ENCODE peak calls at places on chromosomes 6 and 20, in ten cellular contexts. One of them, this sample, is unnamed. For H3K27me3, the result is how much of the 10 kb centered on the place peaks cover.

GRCh38 chr6:37283268-37283667 is 25.3 kb upstream of the TMEM217 start:
- DNase-seq in hepatocyte: no peak
- DNase-seq in dorsolateral prefrontal cortex: no peak
- DNase-seq in trophoblast cell: no peak
- DNase-seq in ovary: no peak
- DNase-seq in MM.1S: no peak
- DNase-seq in mesendoderm: no peak
- DNase-seq in keratinocyte: no peak
- DNase-seq in gastrocnemius medialis: no peak
- DNase-seq in AG04450: no peak
- DNase-seq in this sample: no peak

GRCh38 chr6:163780993-163781392 is 366.5 kb downstream of the QKI start:
- DNase-seq in hepatocyte: peak
- DNase-seq in dorsolateral prefrontal cortex: no peak
- DNase-seq in trophoblast cell: no peak
- DNase-seq in ovary: no peak
- DNase-seq in MM.1S: no peak
- DNase-seq in mesendoderm: no peak
- DNase-seq in keratinocyte: no peak
- DNase-seq in gastrocnemius medialis: peak
- DNase-seq in AG04450: no peak
- DNase-seq in this sample: no peak

GRCh38 chr20:4999788-5000187 is 1.5 kb downstream of the SLC23A2 start:
- DNase-seq in hepatocyte: no peak
- DNase-seq in dorsolateral prefrontal cortex: no peak
- DNase-seq in trophoblast cell: no peak
- DNase-seq in ovary: no peak
- DNase-seq in MM.1S: peak
- DNase-seq in mesendoderm: no peak
- DNase-seq in keratinocyte: no peak
- DNase-seq in gastrocnemius medialis: no peak
- DNase-seq in AG04450: no peak
- DNase-seq in this sample: no peak

GRCh38 chr6:118536478-118536877 is 11.6 kb upstream of the PLN start:
- DNase-seq in hepatocyte: no peak
- DNase-seq in dorsolateral prefrontal cortex: no peak
- DNase-seq in trophoblast cell: no peak
- DNase-seq in ovary: no peak
- DNase-seq in MM.1S: no peak
- DNase-seq in mesendoderm: no peak
- DNase-seq in keratinocyte: no peak
- DNase-seq in gastrocnemius medialis: no peak
- DNase-seq in AG04450: no peak
- DNase-seq in this sample: no peak

GRCh38 chr6:13404115-13404891 is 76.0 kb upstream of the TBC1D7 start:
- DNase-seq in hepatocyte: no peak
- DNase-seq in dorsolateral prefrontal cortex: no peak
- DNase-seq in trophoblast cell: no peak
- DNase-seq in ovary: no peak
- DNase-seq in MM.1S: no peak
- DNase-seq in mesendoderm: no peak
- DNase-seq in keratinocyte: no peak
- DNase-seq in gastrocnemius medialis: no peak
- DNase-seq in AG04450: no peak
- DNase-seq in this sample: no peak

GRCh38 chr6:134689676-134690447 is 260.0 kb downstream of the ALDH8A1 start:
- DNase-seq in hepatocyte: no peak
- DNase-seq in dorsolateral prefrontal cortex: peak
- DNase-seq in trophoblast cell: no peak
- DNase-seq in ovary: no peak
- DNase-seq in MM.1S: no peak
- DNase-seq in mesendoderm: no peak
- DNase-seq in keratinocyte: no peak
- DNase-seq in gastrocnemius medialis: peak
- DNase-seq in AG04450: no peak
- DNase-seq in this sample: no peak

GRCh38 chr6:149217466-149217888 is 100.0 kb upstream of the TAB2 start:
- DNase-seq in hepatocyte: no peak
- DNase-seq in dorsolateral prefrontal cortex: no peak
- DNase-seq in trophoblast cell: no peak
- DNase-seq in ovary: no peak
- DNase-seq in MM.1S: peak
- DNase-seq in mesendoderm: no peak
- DNase-seq in keratinocyte: no peak
- DNase-seq in gastrocnemius medialis: no peak
- DNase-seq in AG04450: no peak
- DNase-seq in this sample: no peak

GRCh38 chr6:163659807-163660206 is 245.3 kb downstream of the QKI start:
- DNase-seq in hepatocyte: no peak
- DNase-seq in dorsolateral prefrontal cortex: no peak
- DNase-seq in trophoblast cell: no peak
- DNase-seq in ovary: no peak
- DNase-seq in MM.1S: no peak
- DNase-seq in mesendoderm: no peak
- DNase-seq in keratinocyte: no peak
- DNase-seq in gastrocnemius medialis: no peak
- DNase-seq in AG04450: no peak
- DNase-seq in this sample: no peak

GRCh38 chr6:108210557-108210956 is 44.7 kb downstream of the NR2E1 start:
- DNase-seq in hepatocyte: no peak
- DNase-seq in dorsolateral prefrontal cortex: no peak
- DNase-seq in trophoblast cell: no peak
- DNase-seq in ovary: no peak
- DNase-seq in MM.1S: no peak
- DNase-seq in mesendoderm: no peak
- DNase-seq in keratinocyte: no peak
- DNase-seq in gastrocnemius medialis: no peak
- DNase-seq in AG04450: no peak
- DNase-seq in this sample: no peak

GRCh38 chr6:140434761-140435160 is 1060.3 kb upstream of the CITED2 start:
- DNase-seq in hepatocyte: no peak
- DNase-seq in dorsolateral prefrontal cortex: no peak
- DNase-seq in trophoblast cell: no peak
- DNase-seq in ovary: no peak
- DNase-seq in MM.1S: no peak
- DNase-seq in mesendoderm: no peak
- DNase-seq in keratinocyte: peak
- DNase-seq in gastrocnemius medialis: no peak
- DNase-seq in AG04450: no peak
- DNase-seq in this sample: no peak

GRCh38 chr20:45390931-45391330 is 12.8 kb upstream of the TP53TG5 start:
- DNase-seq in hepatocyte: no peak
- DNase-seq in dorsolateral prefrontal cortex: no peak
- DNase-seq in trophoblast cell: no peak
- DNase-seq in ovary: no peak
- DNase-seq in MM.1S: no peak
- DNase-seq in mesendoderm: no peak
- DNase-seq in keratinocyte: no peak
- DNase-seq in gastrocnemius medialis: no peak
- DNase-seq in AG04450: no peak
- DNase-seq in this sample: no peak

GRCh38 chr20:22374066-22374465 is 210.3 kb downstream of the FOXA2 start:
- DNase-seq in hepatocyte: no peak
- DNase-seq in dorsolateral prefrontal cortex: no peak
- DNase-seq in trophoblast cell: no peak
- DNase-seq in ovary: no peak
- DNase-seq in MM.1S: no peak
- DNase-seq in mesendoderm: no peak
- DNase-seq in keratinocyte: no peak
- DNase-seq in gastrocnemius medialis: no peak
- DNase-seq in AG04450: no peak
- DNase-seq in this sample: peak
- H3K27ac ChIP-seq in hepatocyte: no peak
- H3K27ac ChIP-seq in dorsolateral prefrontal cortex: no peak
- H3K27ac ChIP-seq in trophoblast cell: no peak
- H3K27ac ChIP-seq in ovary: no peak
- H3K27ac ChIP-seq in MM.1S: no peak
- H3K27ac ChIP-seq in mesendoderm: no peak
- H3K27ac ChIP-seq in keratinocyte: peak
- H3K27ac ChIP-seq in gastrocnemius medialis: peak
- H3K27ac ChIP-seq in AG04450: no peak
- H3K27ac ChIP-seq in this sample: peak

GRCh38 chr6:42451595-42452170 is at the start of gene TRERF1:
- DNase-seq in hepatocyte: peak
- DNase-seq in dorsolateral prefrontal cortex: peak
- DNase-seq in trophoblast cell: no peak
- DNase-seq in ovary: peak
- DNase-seq in MM.1S: peak
- DNase-seq in mesendoderm: peak
- DNase-seq in keratinocyte: no peak
- DNase-seq in gastrocnemius medialis: no peak
- DNase-seq in AG04450: peak
- DNase-seq in this sample: peak

GRCh38 chr6:42449917-42450313 is 1.8 kb downstream of the TRERF1 start:
- DNase-seq in hepatocyte: no peak
- DNase-seq in dorsolateral prefrontal cortex: no peak
- DNase-seq in trophoblast cell: no peak
- DNase-seq in ovary: no peak
- DNase-seq in MM.1S: no peak
- DNase-seq in mesendoderm: peak
- DNase-seq in keratinocyte: no peak
- DNase-seq in gastrocnemius medialis: no peak
- DNase-seq in AG04450: no peak
- DNase-seq in this sample: peak

GRCh38 chr6:42448906-42449659 is 2.6 kb downstream of the TRERF1 start:
- DNase-seq in hepatocyte: no peak
- DNase-seq in dorsolateral prefrontal cortex: no peak
- DNase-seq in trophoblast cell: no peak
- DNase-seq in ovary: no peak
- DNase-seq in MM.1S: no peak
- DNase-seq in mesendoderm: no peak
- DNase-seq in keratinocyte: no peak
- DNase-seq in gastrocnemius medialis: no peak
- DNase-seq in AG04450: no peak
- DNase-seq in this sample: no peak

GRCh38 chr6:42451146-42451594 is 556 bp downstream of the TRERF1 start:
- DNase-seq in hepatocyte: no peak
- DNase-seq in dorsolateral prefrontal cortex: no peak
- DNase-seq in trophoblast cell: no peak
- DNase-seq in ovary: peak
- DNase-seq in MM.1S: peak
- DNase-seq in mesendoderm: no peak
- DNase-seq in keratinocyte: no peak
- DNase-seq in gastrocnemius medialis: no peak
- DNase-seq in AG04450: no peak
- DNase-seq in this sample: no peak

GRCh38 chr6:42450314-42451145 is 1.2 kb downstream of the TRERF1 start:
- DNase-seq in hepatocyte: peak
- DNase-seq in dorsolateral prefrontal cortex: no peak
- DNase-seq in trophoblast cell: no peak
- DNase-seq in ovary: no peak
- DNase-seq in MM.1S: no peak
- DNase-seq in mesendoderm: peak
- DNase-seq in keratinocyte: no peak
- DNase-seq in gastrocnemius medialis: no peak
- DNase-seq in AG04450: no peak
- DNase-seq in this sample: no peak
- H3K4me3 ChIP-seq in hepatocyte: peak
- H3K4me3 ChIP-seq in dorsolateral prefrontal cortex: peak
- H3K4me3 ChIP-seq in trophoblast cell: no peak
- H3K4me3 ChIP-seq in ovary: peak
- H3K4me3 ChIP-seq in MM.1S: peak
- H3K4me3 ChIP-seq in mesendoderm: peak
- H3K4me3 ChIP-seq in keratinocyte: peak
- H3K4me3 ChIP-seq in gastrocnemius medialis: peak
- H3K4me3 ChIP-seq in AG04450: peak
- H3K4me3 ChIP-seq in this sample: peak

DNA sequence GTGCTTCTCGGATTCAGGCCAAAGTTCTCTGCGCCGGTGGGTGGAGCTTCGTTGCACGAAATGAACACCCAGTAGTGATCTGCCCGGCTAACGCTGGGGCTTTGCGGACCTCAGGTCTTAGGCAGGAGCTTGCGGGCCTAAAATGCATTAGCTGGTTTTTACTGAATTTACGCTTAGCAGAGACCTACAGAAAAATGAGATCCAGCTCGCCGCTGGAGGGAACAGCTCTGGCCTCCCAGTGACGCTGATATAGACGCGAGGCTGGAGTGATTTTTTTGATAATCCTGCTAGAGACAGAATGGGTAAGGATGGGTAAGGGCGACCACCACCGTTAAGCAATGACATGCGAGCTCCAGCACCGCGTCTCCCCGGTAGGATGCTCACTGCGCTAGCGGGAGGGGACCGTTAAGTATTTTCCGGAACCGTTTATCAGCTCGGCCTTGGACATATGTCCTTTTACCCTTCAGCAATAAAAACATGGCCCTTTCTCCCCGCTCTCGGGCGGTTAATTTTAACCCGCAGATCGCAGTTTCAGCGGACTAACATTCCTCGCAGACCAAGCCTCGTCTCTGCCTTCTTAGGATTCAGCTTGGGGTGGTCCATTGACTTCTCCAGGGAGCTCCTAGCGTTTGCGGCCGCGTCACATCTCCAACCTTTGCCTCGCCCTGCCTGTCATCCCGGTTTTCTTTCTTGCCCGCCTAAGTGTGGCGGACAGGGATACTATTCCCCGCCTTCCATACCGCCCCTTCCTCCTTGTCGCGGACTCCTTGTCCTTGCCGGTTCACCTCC is 109.3 kb downstream of the GPX5 start:
- DNase-seq in hepatocyte: peak
- DNase-seq in dorsolateral prefrontal cortex: no peak
- DNase-seq in trophoblast cell: peak
- DNase-seq in ovary: no peak
- DNase-seq in MM.1S: no peak
- DNase-seq in mesendoderm: peak
- DNase-seq in keratinocyte: no peak
- DNase-seq in gastrocnemius medialis: no peak
- DNase-seq in AG04450: no peak
- DNase-seq in this sample: peak
- H3K27me3 ChIP-seq in hepatocyte: under half
- H3K27me3 ChIP-seq in dorsolateral prefrontal cortex: under half
- H3K27me3 ChIP-seq in trophoblast cell: under half
- H3K27me3 ChIP-seq in ovary: under half
- H3K27me3 ChIP-seq in MM.1S: under half
- H3K27me3 ChIP-seq in mesendoderm: under half
- H3K27me3 ChIP-seq in keratinocyte: under half
- H3K27me3 ChIP-seq in gastrocnemius medialis: under half
- H3K27me3 ChIP-seq in AG04450: under half
- H3K27me3 ChIP-seq in this sample: under half

DNA sequence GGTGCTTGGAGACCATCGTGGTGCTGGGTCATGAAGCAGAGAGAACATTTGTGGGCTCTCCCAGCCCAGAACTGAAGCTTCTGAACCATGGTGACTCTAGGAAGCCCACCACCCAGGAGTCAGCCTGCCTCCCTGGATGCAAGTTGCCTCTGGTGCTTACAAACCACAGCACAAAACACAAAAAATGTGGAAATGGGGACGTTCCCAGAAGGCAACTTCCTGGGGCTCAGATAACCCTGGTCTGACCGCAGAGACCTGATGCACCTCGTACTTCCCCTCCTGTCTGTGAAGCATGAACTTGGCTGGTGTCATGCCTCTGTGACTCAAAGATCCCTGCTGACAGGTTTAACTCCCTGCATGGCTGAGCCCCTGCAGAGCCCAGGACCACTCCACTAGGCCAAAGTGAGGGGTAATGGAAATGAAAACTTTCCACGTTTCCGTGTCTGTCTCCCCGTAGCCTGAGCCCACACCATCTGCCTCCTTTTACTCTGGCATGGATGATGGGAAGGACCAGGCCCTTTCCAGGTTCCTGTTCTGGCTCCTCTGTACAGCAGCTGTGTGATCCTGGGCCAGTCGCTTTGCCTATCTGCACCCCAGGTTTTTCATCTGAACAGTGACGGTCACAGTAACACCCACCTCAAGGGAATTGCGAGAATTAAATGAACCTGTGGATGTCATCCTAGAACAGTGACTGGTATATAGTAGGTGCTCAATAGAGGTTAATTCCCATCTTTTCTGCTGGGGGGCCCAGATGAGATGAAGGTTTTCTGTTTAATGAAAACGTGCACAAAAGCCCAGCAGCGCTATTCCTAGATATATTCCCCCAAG is 57.7 kb downstream of the PPP1R16B start:
- DNase-seq in hepatocyte: no peak
- DNase-seq in dorsolateral prefrontal cortex: no peak
- DNase-seq in trophoblast cell: no peak
- DNase-seq in ovary: no peak
- DNase-seq in MM.1S: no peak
- DNase-seq in mesendoderm: no peak
- DNase-seq in keratinocyte: no peak
- DNase-seq in gastrocnemius medialis: no peak
- DNase-seq in AG04450: no peak
- DNase-seq in this sample: no peak
- H3K27ac ChIP-seq in hepatocyte: no peak
- H3K27ac ChIP-seq in dorsolateral prefrontal cortex: peak
- H3K27ac ChIP-seq in trophoblast cell: no peak
- H3K27ac ChIP-seq in ovary: no peak
- H3K27ac ChIP-seq in MM.1S: peak
- H3K27ac ChIP-seq in mesendoderm: no peak
- H3K27ac ChIP-seq in keratinocyte: no peak
- H3K27ac ChIP-seq in gastrocnemius medialis: no peak
- H3K27ac ChIP-seq in AG04450: no peak
- H3K27ac ChIP-seq in this sample: no peak